ENCODE peak calls at places on chromosomes 13 and 19, in six cellular contexts. U, C, K, Z, D and P are unnamed samples.

GRCh38 chr19:8161135-8161646 is 11.8 kb upstream of the FBN3 start:
- DNase-seq in U (no peak), C (peak), K (no peak), Z (no peak), D (no peak), P (peak)

GRCh38 chr19:34676697-34677385 is at the start of gene SCGB2B2:
- DNase-seq in U (no peak), C (no peak), K (no peak), Z (peak), D (peak), P (peak)

GRCh38 chr13:94291631-94292322 is 187.7 kb downstream of the DCT start:
- DNase-seq in U (no peak), C (no peak), K (no peak), Z (no peak), D (no peak), P (no peak)

GRCh38 chr13:47216176-47216822 is 319.4 kb upstream of the HTR2A start:
- DNase-seq in U (no peak), C (no peak), K (no peak), Z (no peak), D (no peak), P (no peak)

GRCh38 chr13:95455782-95456181 is 96.7 kb upstream of the CLDN10 start:
- DNase-seq in U (no peak), C (no peak), K (no peak), Z (no peak), D (no peak), P (no peak)

GRCh38 chr13:32045963-32046785 is 14.6 kb downstream of the FRY start:
- DNase-seq in U (no peak), C (peak), K (no peak), Z (no peak), D (no peak), P (no peak)

GRCh38 chr13:68257111-68257842 is 1027.1 kb upstream of the PCDH9 start:
- DNase-seq in U (no peak), C (peak), K (no peak), Z (no peak), D (no peak), P (no peak)

GRCh38 chr19:38095411-38096308 is 128.4 kb downstream of the DPF1 start:
- DNase-seq in U (peak), C (peak), K (peak), Z (peak), D (peak), P (peak)

GRCh38 chr19:39133431-39134270 is 8.1 kb downstream of the PAK4 start:
- DNase-seq in U (no peak), C (no peak), K (no peak), Z (no peak), D (no peak), P (peak)

GRCh38 chr13:80082396-80083096 is 258.4 kb downstream of the SPRY2 start:
- DNase-seq in U (no peak), C (peak), K (no peak), Z (no peak), D (no peak), P (no peak)

GRCh38 chr13:96109125-96109524 is 19.2 kb downstream of the HS6ST3 start:
- DNase-seq in U (no peak), C (no peak), K (no peak), Z (no peak), D (no peak), P (no peak)

GRCh38 chr13:73254827-73255226 is 196.0 kb downstream of the KLF5 start:
- DNase-seq in U (no peak), C (no peak), K (no peak), Z (no peak), D (no peak), P (no peak)

GRCh38 chr13:111371211-111371610 is 50.8 kb downstream of the TEX29 start:
- DNase-seq in U (no peak), C (peak), K (no peak), Z (no peak), D (no peak), P (no peak)

GRCh38 chr19:8138201-8138600 is 11.2 kb downstream of the FBN3 start:
- DNase-seq in U (no peak), C (no peak), K (no peak), Z (no peak), D (no peak), P (no peak)

GRCh38 chr13:94195715-94196114 is 283.8 kb downstream of the DCT start:
- DNase-seq in U (no peak), C (peak), K (no peak), Z (no peak), D (no peak), P (no peak)

GRCh38 chr13:75445717-75446529 is 36.0 kb downstream of the TBC1D4 start:
- DNase-seq in U (no peak), C (peak), K (no peak), Z (no peak), D (no peak), P (no peak)
- H3K27ac ChIP-seq in U (peak), C (no peak), K (peak), Z (peak), D (no peak), P (no peak)

GRCh38 chr13:70104481-70104880 is 3.1 kb upstream of the ATXN8OS start:
- DNase-seq in U (no peak), C (no peak), K (no peak), Z (no peak), D (no peak), P (no peak)

DNA sequence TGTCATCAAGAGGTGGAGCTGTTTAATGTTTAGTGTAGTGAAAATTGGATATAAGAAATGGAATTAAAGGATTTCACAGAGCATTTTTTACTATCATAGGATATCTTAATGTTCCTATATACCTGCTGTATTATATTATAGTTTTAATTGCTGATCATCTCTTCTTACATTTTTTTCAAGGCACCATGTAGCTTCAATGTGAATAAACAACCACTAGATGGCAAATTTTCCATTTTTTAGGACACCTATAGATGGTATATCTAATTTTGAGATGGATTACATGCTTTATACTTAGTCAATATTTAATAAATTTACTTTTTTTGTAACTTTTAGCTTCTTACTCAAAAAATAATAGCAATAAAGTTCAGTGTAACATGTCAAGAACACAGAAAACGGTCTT is 9.0 kb upstream of the ATXN8OS start:
- DNase-seq in U (no peak), C (peak), K (no peak), Z (no peak), D (no peak), P (no peak)
- TF ChIP-seq CTCF in U (no peak), C (no peak), K (no peak), Z (no peak), D (no peak), P (no peak)

GRCh38 chr13:39159393-39159792 is 121.1 kb downstream of the NHLRC3 start:
- DNase-seq in U (no peak), C (no peak), K (no peak), Z (no peak), D (no peak), P (no peak)
- H3K4me3 ChIP-seq in U (no peak), C (no peak), K (no peak), Z (no peak), D (no peak), P (no peak)

GRCh38 chr13:44015133-44015532 is 135.4 kb downstream of the LACC1 start:
- DNase-seq in U (no peak), C (no peak), K (no peak), Z (no peak), D (no peak), P (no peak)
- H3K27ac ChIP-seq in U (no peak), C (no peak), K (no peak), Z (peak), D (no peak), P (no peak)

DNA sequence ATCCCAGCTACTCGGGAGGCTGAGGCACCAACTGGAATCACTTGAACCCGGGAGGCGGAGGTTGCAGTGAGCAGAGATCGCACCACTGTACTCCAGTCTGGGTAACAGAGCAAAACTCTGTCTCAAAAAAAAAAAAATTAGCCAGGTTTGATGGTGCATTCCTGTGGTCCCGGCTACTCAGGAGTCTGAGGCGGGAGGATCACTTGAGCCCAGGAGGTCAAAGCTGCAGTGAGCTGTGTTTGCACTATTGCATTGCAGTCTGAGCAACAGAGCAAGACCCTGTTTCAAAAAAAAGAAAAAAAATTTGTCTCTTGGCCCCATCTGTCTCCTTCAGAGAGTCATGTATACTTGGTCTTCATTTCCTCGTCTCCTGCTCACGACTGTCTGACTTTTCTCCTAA is 1.6 kb downstream of the CCDC97 start:
- DNase-seq in U (no peak), C (no peak), K (no peak), Z (no peak), D (no peak), P (no peak)
- TF ChIP-seq CTCF in U (no peak), C (no peak), K (no peak), Z (no peak), D (no peak), P (no peak)

GRCh38 chr13:51223284-51224270 is 1.4 kb downstream of the FAM124A start:
- DNase-seq in U (no peak), C (no peak), K (no peak), Z (peak), D (no peak), P (peak)
- H3K4me3 ChIP-seq in U (peak), C (peak), K (peak), Z (peak), D (no peak), P (peak)

GRCh38 chr13:60811581-60811980 is 414.6 kb downstream of the TDRD3 start:
- DNase-seq in U (no peak), C (no peak), K (no peak), Z (no peak), D (no peak), P (no peak)
- H3K27ac ChIP-seq in U (no peak), C (no peak), K (no peak), Z (no peak), D (no peak), P (no peak)

DNA sequence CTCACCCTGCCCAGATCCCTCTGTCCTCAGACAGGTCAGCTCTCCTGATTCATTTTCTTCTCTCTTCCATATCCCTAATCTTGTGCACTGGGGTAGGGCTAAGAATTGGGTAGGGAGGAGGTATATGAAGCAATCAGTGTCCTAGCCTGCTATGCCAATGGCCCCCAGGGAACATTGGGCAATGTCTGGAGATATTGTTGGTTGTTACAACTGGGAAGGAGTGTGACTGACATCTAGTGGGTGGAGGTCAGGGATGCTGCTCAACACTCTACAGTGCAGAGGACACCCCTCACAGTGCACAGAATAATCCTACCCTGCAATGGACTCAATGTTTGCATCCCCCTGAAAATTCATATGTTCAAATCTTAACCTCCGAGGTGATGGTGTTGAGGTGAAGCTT is 57.5 kb downstream of the CPAMD8 start:
- DNase-seq in U (peak), C (no peak), K (no peak), Z (no peak), D (no peak), P (peak)
- TF ChIP-seq CTCF in U (no peak), C (no peak), K (no peak), Z (no peak), D (no peak), P (peak)

DNA sequence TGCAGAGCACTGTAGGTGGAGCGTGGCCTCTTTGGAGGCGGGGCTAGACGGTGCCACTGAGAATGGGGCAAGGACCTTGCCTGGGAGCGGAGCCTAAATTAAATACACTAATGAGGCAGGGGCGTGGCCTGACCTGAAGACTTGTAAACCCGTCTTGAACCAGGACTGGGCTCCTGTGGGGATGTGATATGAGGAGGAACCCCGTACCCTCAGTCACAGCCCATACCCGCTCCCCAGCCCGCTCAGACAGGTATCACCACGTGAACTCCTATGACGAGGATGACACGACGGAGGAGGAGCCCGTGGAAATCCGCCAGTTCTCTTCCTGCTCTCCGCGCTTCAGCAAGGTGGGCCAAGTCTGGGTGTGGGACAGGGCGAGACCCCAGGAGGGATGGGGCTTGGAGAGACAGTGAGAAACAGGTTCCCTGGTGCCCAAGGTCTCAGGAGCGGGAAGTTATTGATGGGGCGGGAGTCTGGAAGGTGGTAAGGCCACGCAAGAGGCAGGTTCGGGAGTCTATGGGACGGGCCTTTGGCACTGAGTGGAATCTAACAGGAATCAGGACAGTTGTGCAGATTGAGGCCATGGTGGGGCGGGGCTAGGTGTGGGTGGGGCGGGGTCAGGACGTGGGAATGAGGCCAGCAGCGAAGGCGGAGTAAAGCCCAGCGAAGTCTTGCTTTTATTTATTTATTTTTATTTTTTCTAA is 14.7 kb downstream of the DNASE2 start:
- DNase-seq in U (no peak), C (no peak), K (no peak), Z (no peak), D (no peak), P (no peak)
- H3K4me3 ChIP-seq in U (no peak), C (no peak), K (no peak), Z (no peak), D (no peak), P (no peak)

GRCh38 chr13:114048463-114048862 is 74.6 kb upstream of the C13orf46 start:
- DNase-seq in U (no peak), C (no peak), K (no peak), Z (peak), D (no peak), P (no peak)
- H3K27ac ChIP-seq in U (peak), C (no peak), K (no peak), Z (no peak), D (no peak), P (no peak)